ENCODE peak calls at places on chromosomes 6 and 20, in seven cellular contexts. T, H, I, X, L, N and W are unnamed samples.

GRCh38 chr20:62156254-62156556 is 12.6 kb downstream of the SS18L1 start:
- DNase-seq in T (no peak), H (no peak), I (no peak), X (no peak), L (no peak), N (no peak), W (no peak)

GRCh38 chr20:24379116-24379927 is 90.1 kb upstream of the SYNDIG1 start:
- DNase-seq in T (no peak), H (peak; percentile 54), I (peak; percentile 26), X (no peak), L (no peak), N (no peak), W (no peak)

GRCh38 chr6:79864001-79864400 is 83.4 kb downstream of the ELOVL4 start:
- DNase-seq in T (no peak), H (no peak), I (no peak), X (no peak), L (peak; percentile 5), N (no peak), W (no peak)

GRCh38 chr6:10478187-10479040 is 42.7 kb upstream of the GCNT2 start:
- DNase-seq in T (peak; percentile 52), H (no peak), I (no peak), X (no peak), L (peak; percentile 3), N (no peak), W (no peak)

GRCh38 chr6:53984163-53984562 is 127.1 kb upstream of the MLIP start:
- DNase-seq in T (no peak), H (no peak), I (no peak), X (no peak), L (no peak), N (no peak), W (no peak)

GRCh38 chr6:55825402-55826051 is 49.9 kb downstream of the BMP5 start:
- DNase-seq in T (peak; percentile 61), H (no peak), I (no peak), X (no peak), L (no peak), N (no peak), W (no peak)

GRCh38 chr6:129251669-129252376 is 368.9 kb downstream of the LAMA2 start:
- DNase-seq in T (peak; percentile 69), H (no peak), I (peak; percentile 42), X (no peak), L (no peak), N (peak; percentile 39), W (no peak)

GRCh38 chr20:56443654-56444540 is 24.5 kb upstream of the RTF2 start:
- DNase-seq in T (no peak), H (peak; percentile 52), I (no peak), X (no peak), L (no peak), N (no peak), W (no peak)

GRCh38 chr6:33313709-33314514 is at the start of gene TAPBP:
- DNase-seq in T (peak; percentile 50), H (peak; percentile 73), I (no peak), X (no peak), L (peak; percentile 2), N (peak; percentile 72), W (peak; percentile 72)

GRCh38 chr6:134374486-134374885 is 56.6 kb upstream of the SGK1 start:
- DNase-seq in T (no peak), H (no peak), I (no peak), X (no peak), L (no peak), N (no peak), W (no peak)

GRCh38 chr20:16391003-16391402 is 182.2 kb downstream of the KIF16B start:
- DNase-seq in T (no peak), H (no peak), I (no peak), X (no peak), L (no peak), N (no peak), W (no peak)

GRCh38 chr6:111661541-111662041 is 55.9 kb upstream of the TRAF3IP2 start:
- DNase-seq in T (peak; percentile 79), H (no peak), I (no peak), X (no peak), L (no peak), N (peak; percentile 75), W (peak; percentile 54)

GRCh38 chr6:54473328-54473727 is 165.1 kb downstream of the TINAG start:
- DNase-seq in T (no peak), H (no peak), I (no peak), X (no peak), L (no peak), N (no peak), W (no peak)

GRCh38 chr6:115474443-115475041 is 586.1 kb downstream of the FRK start:
- DNase-seq in T (no peak), H (no peak), I (no peak), X (no peak), L (no peak), N (no peak), W (no peak)

GRCh38 chr6:82711992-82712788 is 348.6 kb downstream of the TPBG start:
- DNase-seq in T (no peak), H (no peak), I (peak; percentile 36), X (no peak), L (no peak), N (no peak), W (no peak)

GRCh38 chr6:104633125-104633524 is 226.6 kb downstream of the HACE1 start:
- DNase-seq in T (no peak), H (no peak), I (no peak), X (no peak), L (no peak), N (no peak), W (no peak)

GRCh38 chr6:38052035-38052434 is 232.5 kb downstream of the ZFAND3 start:
- DNase-seq in T (no peak), H (no peak), I (no peak), X (no peak), L (no peak), N (no peak), W (no peak)

GRCh38 chr20:18989736-18990474 is 176.3 kb downstream of the SCP2D1 start:
- DNase-seq in T (no peak), H (peak; percentile 56), I (peak; percentile 52), X (no peak), L (no peak), N (no peak), W (no peak)

GRCh38 chr6:63290507-63291049 is 29.2 kb downstream of the LGSN start:
- DNase-seq in T (no peak), H (no peak), I (no peak), X (no peak), L (no peak), N (no peak), W (no peak)

GRCh38 chr20:20972490-20972889 is 133.7 kb downstream of the LINC00237 start:
- DNase-seq in T (no peak), H (no peak), I (no peak), X (no peak), L (no peak), N (no peak), W (no peak)

GRCh38 chr20:48329216-48329615 is 498.6 kb downstream of the PREX1 start:
- DNase-seq in T (no peak), H (no peak), I (no peak), X (no peak), L (no peak), N (no peak), W (no peak)

GRCh38 chr20:44187763-44188709 is 1.0 kb upstream of the JPH2 start:
- DNase-seq in T (no peak), H (no peak), I (no peak), X (no peak), L (no peak), N (peak; percentile 81), W (no peak)

GRCh38 chr6:151289399-151290007 is 49.7 kb downstream of the AKAP12 start:
- DNase-seq in T (no peak), H (no peak), I (no peak), X (no peak), L (no peak), N (no peak), W (no peak)

GRCh38 chr6:89828988-89829590 is 591 bp upstream of the CASP8AP2 start:
- DNase-seq in T (peak; percentile 9), H (no peak), I (no peak), X (peak; percentile 17), L (no peak), N (no peak), W (no peak)

GRCh38 chr20:19885981-19886665 is 128.1 kb downstream of the RIN2 start:
- DNase-seq in T (no peak), H (peak; percentile 79), I (peak; percentile 44), X (no peak), L (no peak), N (peak; percentile 83), W (peak; percentile 70)

GRCh38 chr6:46921731-46922130 is at the start of gene ADGRF5:
- DNase-seq in T (no peak), H (no peak), I (no peak), X (no peak), L (no peak), N (peak; percentile 46), W (peak; percentile 59)

GRCh38 chr6:31525932-31526591 is 2.7 kb upstream of the MCCD1 start:
- DNase-seq in T (no peak), H (no peak), I (no peak), X (no peak), L (no peak), N (no peak), W (no peak)

GRCh38 chr20:47792021-47792618 is 6.8 kb upstream of the SULF2 start:
- DNase-seq in T (no peak), H (peak; percentile 83), I (peak; percentile 87), X (no peak), L (no peak), N (peak; percentile 31), W (peak; percentile 20)

GRCh38 chr6:162409986-162410715 is 317.4 kb downstream of the PRKN start:
- DNase-seq in T (peak; percentile 87), H (no peak), I (no peak), X (no peak), L (no peak), N (no peak), W (no peak)

GRCh38 chr6:157605484-157605883 is 217.6 kb upstream of the SNX9 start:
- DNase-seq in T (no peak), H (no peak), I (no peak), X (no peak), L (no peak), N (no peak), W (no peak)

GRCh38 chr20:8722277-8722928 is 346.5 kb upstream of the PLCB4 start:
- DNase-seq in T (peak; percentile 78), H (no peak), I (no peak), X (no peak), L (peak; percentile 51), N (peak; percentile 28), W (no peak)

GRCh38 chr6:163652328-163652727 is 237.8 kb downstream of the QKI start:
- DNase-seq in T (no peak), H (no peak), I (no peak), X (no peak), L (no peak), N (no peak), W (no peak)

GRCh38 chr6:108002365-108003221 is 44.6 kb upstream of the SEC63 start:
- DNase-seq in T (peak; percentile 12), H (no peak), I (peak; percentile 51), X (peak; percentile 16), L (no peak), N (peak; percentile 12), W (no peak)